ENCODE peak calls at places on chromosomes 7 and 10, in four cellular contexts. A is WTC11, S is GM12878, Z is K562. N is an unnamed sample.

GRCh38 chr10:91416339-91416868 is 6.3 kb downstream of the HECTD2 start:
- DNase-seq in Z (no peak), A (no peak), S (no peak), N (no peak)

GRCh38 chr7:127514499-127514898 is 70.9 kb downstream of the GCC1 start:
- DNase-seq in S (no peak), Z (no peak), A (no peak), N (peak)

GRCh38 chr7:101903505-101903849 is 86.1 kb downstream of the CUX1 start:
- DNase-seq in A (no peak), S (no peak), Z (peak), N (no peak)

GRCh38 chr10:104614245-104614831 is 26.8 kb upstream of the SORCS3 start:
- DNase-seq in S (no peak), A (peak), Z (peak), N (peak)

GRCh38 chr7:17939670-17940301 is 508 bp downstream of the SNX13 start:
- DNase-seq in A (no peak), Z (peak), S (no peak), N (peak)

GRCh38 chr7:103121641-103122040 is 27.3 kb downstream of the NAPEPLD start:
- DNase-seq in Z (peak), S (no peak), A (no peak), N (no peak)

GRCh38 chr10:102462512-102463054 is 11.2 kb upstream of the C10orf95 start:
- DNase-seq in A (no peak), Z (no peak), S (no peak), N (no peak)

GRCh38 chr7:123557016-123557630 is 495 bp downstream of the NDUFA5 start:
- DNase-seq in A (no peak), Z (no peak), S (no peak), N (no peak)

GRCh38 chr10:129511758-129512157 is 44.7 kb downstream of the MGMT start:
- DNase-seq in A (no peak), Z (no peak), S (no peak), N (no peak)

GRCh38 chr10:47031251-47031952 is 120.2 kb downstream of the PTPN20 start:
- DNase-seq in A (peak), Z (peak), S (no peak), N (no peak)

GRCh38 chr10:77637474-77637985 is at the start of gene KCNMA1:
- DNase-seq in S (no peak), A (peak), Z (no peak), N (peak)

GRCh38 chr10:7667262-7668141 is 736 bp upstream of the ITIH5 start:
- DNase-seq in S (no peak), A (peak), Z (peak), N (peak)

GRCh38 chr10:78436223-78436575 is 402.5 kb downstream of the RPS24 start:
- DNase-seq in S (no peak), A (no peak), Z (no peak), N (peak)

GRCh38 chr7:100160067-100160466 is 1.5 kb upstream of the TRAPPC14 start:
- DNase-seq in S (no peak), Z (no peak), A (no peak), N (no peak)

GRCh38 chr7:65397730-65398142 is 24.1 kb downstream of the ZNF92 start:
- DNase-seq in A (no peak), Z (no peak), S (no peak), N (no peak)

GRCh38 chr7:3244241-3244814 is 56.7 kb upstream of the SDK1 start:
- DNase-seq in Z (no peak), S (no peak), A (no peak), N (peak)

GRCh38 chr10:129021597-129022304 is 445.3 kb upstream of the MGMT start:
- DNase-seq in Z (no peak), S (no peak), A (peak), N (no peak)

GRCh38 chr10:50332108-50332846 is 81.0 kb upstream of the ASAH2 start:
- DNase-seq in S (no peak), Z (peak), A (no peak), N (no peak)

GRCh38 chr7:111735661-111736323 is 173.5 kb upstream of the IMMP2L start:
- DNase-seq in Z (peak), S (no peak), A (peak), N (peak)

GRCh38 chr7:111729483-111729882 is 167.2 kb upstream of the IMMP2L start:
- DNase-seq in Z (no peak), S (no peak), A (peak), N (peak)

GRCh38 chr7:111730476-111731300 is 168.4 kb upstream of the IMMP2L start:
- DNase-seq in S (no peak), Z (peak), A (no peak), N (peak)

GRCh38 chr7:111734955-111735660 is 172.8 kb upstream of the IMMP2L start:
- DNase-seq in A (no peak), Z (no peak), S (no peak), N (no peak)

GRCh38 chr7:111732923-111733322 is 170.6 kb upstream of the IMMP2L start:
- DNase-seq in S (no peak), Z (no peak), A (no peak), N (no peak)
- TF ChIP-seq USF1 in S (no peak), Z (no peak), A (no peak), N (no peak)

DNA sequence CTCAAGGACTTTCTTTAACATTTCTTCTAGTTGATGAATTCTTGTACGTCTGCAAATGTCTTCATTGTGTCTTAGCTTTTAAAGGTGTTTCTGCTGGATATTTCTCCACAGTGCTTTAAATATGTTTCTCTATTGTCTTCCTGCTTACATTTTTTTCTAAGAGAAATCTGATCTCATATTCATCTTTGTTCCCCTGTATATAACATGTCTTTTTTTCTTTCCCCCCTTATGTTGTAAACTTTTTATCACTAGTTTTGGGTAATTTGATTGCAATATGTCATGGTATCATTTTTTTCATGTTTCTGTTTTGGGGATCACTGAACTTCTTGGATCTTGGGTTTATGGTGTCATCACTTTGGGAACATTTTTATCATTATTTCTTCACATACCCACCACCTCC is 7.5 kb downstream of the RBAK start:
- DNase-seq in A (no peak), Z (no peak), S (no peak), N (no peak)
- TF ChIP-seq USF1 in A (no peak), Z (no peak), S (no peak), N (no peak)

GRCh38 chr10:116708386-116708785 is 34.0 kb downstream of the HSPA12A start:
- DNase-seq in Z (no peak), A (no peak), S (no peak), N (no peak)
- TF ChIP-seq USF1 in Z (no peak), A (no peak), S (no peak), N (no peak)

GRCh38 chr10:117168729-117169128 is 28.6 kb upstream of the KCNK18 start:
- DNase-seq in Z (no peak), S (no peak), A (peak), N (no peak)
- TF ChIP-seq USF1 in Z (no peak), S (no peak), A (no peak), N (no peak)

GRCh38 chr7:155391414-155391813 is 66.5 kb upstream of the EN2 start:
- DNase-seq in A (no peak), Z (no peak), S (no peak), N (no peak)
- TF ChIP-seq USF1 in A (no peak), Z (no peak), S (no peak), N (no peak)

GRCh38 chr7:27663989-27664331 is 1.3 kb upstream of the HIBADH start:
- DNase-seq in S (no peak), A (no peak), Z (no peak), N (no peak)
- TF ChIP-seq USF1 in S (no peak), A (no peak), Z (no peak), N (no peak)